ENCODE peak calls at places on chromosomes 2 and 18, in nine cellular contexts. One of them, this sample, is unnamed.

GRCh38 chr18:70490008-70490933 is 201.4 kb downstream of the SOCS6 start:
- DNase-seq in GM12865: peak
- DNase-seq in aorta: no peak
- DNase-seq in epithelial cell of proximal tubule: peak
- DNase-seq in HFF-Myc: peak
- DNase-seq in cardiac fibroblast: peak
- DNase-seq in adipocyte: peak
- DNase-seq in lower lobe of right lung: no peak
- DNase-seq in body of pancreas: peak
- DNase-seq in this sample: peak

GRCh38 chr2:83162421-83162820 is 1296.7 kb downstream of the SUCLG1 start:
- DNase-seq in GM12865: no peak
- DNase-seq in aorta: no peak
- DNase-seq in epithelial cell of proximal tubule: no peak
- DNase-seq in HFF-Myc: no peak
- DNase-seq in cardiac fibroblast: no peak
- DNase-seq in adipocyte: no peak
- DNase-seq in lower lobe of right lung: no peak
- DNase-seq in body of pancreas: no peak
- DNase-seq in this sample: no peak

GRCh38 chr2:45637440-45637839 is 14.0 kb upstream of the PRKCE start:
- DNase-seq in GM12865: peak
- DNase-seq in aorta: no peak
- DNase-seq in epithelial cell of proximal tubule: no peak
- DNase-seq in HFF-Myc: no peak
- DNase-seq in cardiac fibroblast: no peak
- DNase-seq in adipocyte: no peak
- DNase-seq in lower lobe of right lung: no peak
- DNase-seq in body of pancreas: no peak
- DNase-seq in this sample: peak

GRCh38 chr2:36618381-36618780 is 20.4 kb upstream of the FEZ2 start:
- DNase-seq in GM12865: peak
- DNase-seq in aorta: no peak
- DNase-seq in epithelial cell of proximal tubule: peak
- DNase-seq in HFF-Myc: no peak
- DNase-seq in cardiac fibroblast: peak
- DNase-seq in adipocyte: peak
- DNase-seq in lower lobe of right lung: no peak
- DNase-seq in body of pancreas: no peak
- DNase-seq in this sample: peak

GRCh38 chr2:133755515-133756311 is 187.4 kb upstream of the NCKAP5 start:
- DNase-seq in GM12865: no peak
- DNase-seq in aorta: no peak
- DNase-seq in epithelial cell of proximal tubule: no peak
- DNase-seq in HFF-Myc: no peak
- DNase-seq in cardiac fibroblast: peak
- DNase-seq in adipocyte: peak
- DNase-seq in lower lobe of right lung: no peak
- DNase-seq in body of pancreas: no peak
- DNase-seq in this sample: peak

GRCh38 chr2:206915136-206915535 is 24.2 kb upstream of the CPO start:
- DNase-seq in GM12865: peak
- DNase-seq in aorta: no peak
- DNase-seq in epithelial cell of proximal tubule: peak
- DNase-seq in HFF-Myc: peak
- DNase-seq in cardiac fibroblast: peak
- DNase-seq in adipocyte: peak
- DNase-seq in lower lobe of right lung: no peak
- DNase-seq in body of pancreas: no peak
- DNase-seq in this sample: peak

GRCh38 chr2:1770566-1771380 is 26.5 kb upstream of the PXDN start:
- DNase-seq in GM12865: no peak
- DNase-seq in aorta: peak
- DNase-seq in epithelial cell of proximal tubule: no peak
- DNase-seq in HFF-Myc: no peak
- DNase-seq in cardiac fibroblast: no peak
- DNase-seq in adipocyte: no peak
- DNase-seq in lower lobe of right lung: peak
- DNase-seq in body of pancreas: no peak
- DNase-seq in this sample: no peak

GRCh38 chr2:84904151-84904550 is 1.3 kb upstream of the TMSB10 start:
- DNase-seq in GM12865: no peak
- DNase-seq in aorta: no peak
- DNase-seq in epithelial cell of proximal tubule: no peak
- DNase-seq in HFF-Myc: no peak
- DNase-seq in cardiac fibroblast: no peak
- DNase-seq in adipocyte: no peak
- DNase-seq in lower lobe of right lung: no peak
- DNase-seq in body of pancreas: no peak
- DNase-seq in this sample: no peak

GRCh38 chr2:18133310-18133709 is 254.8 kb downstream of the KCNS3 start:
- DNase-seq in GM12865: no peak
- DNase-seq in aorta: no peak
- DNase-seq in epithelial cell of proximal tubule: no peak
- DNase-seq in HFF-Myc: no peak
- DNase-seq in cardiac fibroblast: no peak
- DNase-seq in adipocyte: no peak
- DNase-seq in lower lobe of right lung: no peak
- DNase-seq in body of pancreas: no peak
- DNase-seq in this sample: no peak

GRCh38 chr2:99806758-99807157 is 316.9 kb upstream of the REV1 start:
- DNase-seq in GM12865: no peak
- DNase-seq in aorta: no peak
- DNase-seq in epithelial cell of proximal tubule: no peak
- DNase-seq in HFF-Myc: no peak
- DNase-seq in cardiac fibroblast: peak
- DNase-seq in adipocyte: peak
- DNase-seq in lower lobe of right lung: no peak
- DNase-seq in body of pancreas: no peak
- DNase-seq in this sample: peak

GRCh38 chr2:233460726-233461431 is 105.7 kb downstream of the USP40 start:
- DNase-seq in GM12865: no peak
- DNase-seq in aorta: no peak
- DNase-seq in epithelial cell of proximal tubule: no peak
- DNase-seq in HFF-Myc: no peak
- DNase-seq in cardiac fibroblast: no peak
- DNase-seq in adipocyte: no peak
- DNase-seq in lower lobe of right lung: peak
- DNase-seq in body of pancreas: no peak
- DNase-seq in this sample: no peak
- H3K4me3 ChIP-seq in GM12865: no peak
- H3K4me3 ChIP-seq in aorta: no peak
- H3K4me3 ChIP-seq in epithelial cell of proximal tubule: no peak
- H3K4me3 ChIP-seq in HFF-Myc: no peak
- H3K4me3 ChIP-seq in cardiac fibroblast: no peak
- H3K4me3 ChIP-seq in adipocyte: no peak
- H3K4me3 ChIP-seq in lower lobe of right lung: no peak
- H3K4me3 ChIP-seq in body of pancreas: no peak
- H3K4me3 ChIP-seq in this sample: no peak

GRCh38 chr2:169129703-169130243 is 60.4 kb downstream of the DHRS9 start:
- DNase-seq in GM12865: no peak
- DNase-seq in aorta: no peak
- DNase-seq in epithelial cell of proximal tubule: no peak
- DNase-seq in HFF-Myc: no peak
- DNase-seq in cardiac fibroblast: no peak
- DNase-seq in adipocyte: no peak
- DNase-seq in lower lobe of right lung: no peak
- DNase-seq in body of pancreas: no peak
- DNase-seq in this sample: no peak
- H3K4me3 ChIP-seq in GM12865: no peak
- H3K4me3 ChIP-seq in aorta: no peak
- H3K4me3 ChIP-seq in epithelial cell of proximal tubule: no peak
- H3K4me3 ChIP-seq in HFF-Myc: no peak
- H3K4me3 ChIP-seq in cardiac fibroblast: no peak
- H3K4me3 ChIP-seq in adipocyte: no peak
- H3K4me3 ChIP-seq in lower lobe of right lung: no peak
- H3K4me3 ChIP-seq in body of pancreas: no peak
- H3K4me3 ChIP-seq in this sample: no peak

DNA sequence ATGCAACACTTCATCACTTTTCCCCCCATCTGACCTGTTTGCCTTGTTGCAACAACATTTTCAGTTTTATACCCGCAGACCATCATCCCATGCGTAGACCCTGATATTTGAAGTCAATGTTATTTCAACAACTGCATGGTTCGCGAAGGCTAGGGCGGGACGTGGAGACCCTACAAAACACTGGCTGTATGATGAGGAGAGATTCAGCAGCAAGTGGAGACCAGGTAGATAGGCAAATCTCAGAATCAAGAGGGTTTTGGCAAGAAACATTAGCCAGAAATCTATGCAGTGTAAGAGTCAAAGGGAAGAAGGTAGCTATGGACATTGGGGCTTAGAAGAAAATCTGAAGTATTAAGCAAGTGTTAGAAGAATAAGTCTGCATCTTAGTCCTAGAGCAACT is 42.4 kb upstream of the SPAG16 start:
- DNase-seq in GM12865: no peak
- DNase-seq in aorta: no peak
- DNase-seq in epithelial cell of proximal tubule: no peak
- DNase-seq in HFF-Myc: no peak
- DNase-seq in cardiac fibroblast: no peak
- DNase-seq in adipocyte: no peak
- DNase-seq in lower lobe of right lung: no peak
- DNase-seq in body of pancreas: no peak
- DNase-seq in this sample: no peak
- H3K4me3 ChIP-seq in GM12865: no peak
- H3K4me3 ChIP-seq in aorta: no peak
- H3K4me3 ChIP-seq in epithelial cell of proximal tubule: no peak
- H3K4me3 ChIP-seq in HFF-Myc: no peak
- H3K4me3 ChIP-seq in cardiac fibroblast: no peak
- H3K4me3 ChIP-seq in adipocyte: no peak
- H3K4me3 ChIP-seq in lower lobe of right lung: no peak
- H3K4me3 ChIP-seq in body of pancreas: no peak
- H3K4me3 ChIP-seq in this sample: no peak

GRCh38 chr2:191467113-191467512 is 210.8 kb upstream of the NABP1 start:
- DNase-seq in GM12865: no peak
- DNase-seq in aorta: no peak
- DNase-seq in epithelial cell of proximal tubule: no peak
- DNase-seq in HFF-Myc: no peak
- DNase-seq in cardiac fibroblast: no peak
- DNase-seq in adipocyte: no peak
- DNase-seq in lower lobe of right lung: no peak
- DNase-seq in body of pancreas: peak
- DNase-seq in this sample: no peak
- H3K4me3 ChIP-seq in GM12865: no peak
- H3K4me3 ChIP-seq in aorta: no peak
- H3K4me3 ChIP-seq in epithelial cell of proximal tubule: no peak
- H3K4me3 ChIP-seq in HFF-Myc: no peak
- H3K4me3 ChIP-seq in cardiac fibroblast: no peak
- H3K4me3 ChIP-seq in adipocyte: no peak
- H3K4me3 ChIP-seq in lower lobe of right lung: no peak
- H3K4me3 ChIP-seq in body of pancreas: no peak
- H3K4me3 ChIP-seq in this sample: no peak

GRCh38 chr2:173357351-173357750 is 2.7 kb downstream of the CDCA7 start:
- DNase-seq in GM12865: no peak
- DNase-seq in aorta: no peak
- DNase-seq in epithelial cell of proximal tubule: no peak
- DNase-seq in HFF-Myc: no peak
- DNase-seq in cardiac fibroblast: no peak
- DNase-seq in adipocyte: no peak
- DNase-seq in lower lobe of right lung: no peak
- DNase-seq in body of pancreas: no peak
- DNase-seq in this sample: no peak

GRCh38 chr2:173354601-173355131 is at the start of gene CDCA7:
- DNase-seq in GM12865: peak
- DNase-seq in aorta: peak
- DNase-seq in epithelial cell of proximal tubule: no peak
- DNase-seq in HFF-Myc: peak
- DNase-seq in cardiac fibroblast: peak
- DNase-seq in adipocyte: peak
- DNase-seq in lower lobe of right lung: peak
- DNase-seq in body of pancreas: peak
- DNase-seq in this sample: peak

GRCh38 chr2:173354073-173354600 is 535 bp upstream of the CDCA7 start:
- DNase-seq in GM12865: peak
- DNase-seq in aorta: no peak
- DNase-seq in epithelial cell of proximal tubule: no peak
- DNase-seq in HFF-Myc: peak
- DNase-seq in cardiac fibroblast: no peak
- DNase-seq in adipocyte: peak
- DNase-seq in lower lobe of right lung: no peak
- DNase-seq in body of pancreas: no peak
- DNase-seq in this sample: peak

GRCh38 chr2:173355132-173355865 is 627 bp downstream of the CDCA7 start:
- DNase-seq in GM12865: peak
- DNase-seq in aorta: peak
- DNase-seq in epithelial cell of proximal tubule: no peak
- DNase-seq in HFF-Myc: peak
- DNase-seq in cardiac fibroblast: peak
- DNase-seq in adipocyte: peak
- DNase-seq in lower lobe of right lung: peak
- DNase-seq in body of pancreas: peak
- DNase-seq in this sample: peak

GRCh38 chr2:173355866-173356508 is 1.3 kb downstream of the CDCA7 start:
- DNase-seq in GM12865: peak
- DNase-seq in aorta: no peak
- DNase-seq in epithelial cell of proximal tubule: no peak
- DNase-seq in HFF-Myc: no peak
- DNase-seq in cardiac fibroblast: no peak
- DNase-seq in adipocyte: no peak
- DNase-seq in lower lobe of right lung: no peak
- DNase-seq in body of pancreas: no peak
- DNase-seq in this sample: peak
- H3K4me3 ChIP-seq in GM12865: peak
- H3K4me3 ChIP-seq in aorta: no peak
- H3K4me3 ChIP-seq in epithelial cell of proximal tubule: peak
- H3K4me3 ChIP-seq in HFF-Myc: peak
- H3K4me3 ChIP-seq in cardiac fibroblast: peak
- H3K4me3 ChIP-seq in adipocyte: no peak
- H3K4me3 ChIP-seq in lower lobe of right lung: peak
- H3K4me3 ChIP-seq in body of pancreas: no peak
- H3K4me3 ChIP-seq in this sample: peak

GRCh38 chr2:105734762-105735538 is 9.8 kb upstream of the NCK2 start:
- DNase-seq in GM12865: no peak
- DNase-seq in aorta: no peak
- DNase-seq in epithelial cell of proximal tubule: no peak
- DNase-seq in HFF-Myc: no peak
- DNase-seq in cardiac fibroblast: peak
- DNase-seq in adipocyte: peak
- DNase-seq in lower lobe of right lung: no peak
- DNase-seq in body of pancreas: no peak
- DNase-seq in this sample: peak
- H3K4me3 ChIP-seq in GM12865: no peak
- H3K4me3 ChIP-seq in aorta: no peak
- H3K4me3 ChIP-seq in epithelial cell of proximal tubule: no peak
- H3K4me3 ChIP-seq in HFF-Myc: no peak
- H3K4me3 ChIP-seq in cardiac fibroblast: no peak
- H3K4me3 ChIP-seq in adipocyte: no peak
- H3K4me3 ChIP-seq in lower lobe of right lung: no peak
- H3K4me3 ChIP-seq in body of pancreas: no peak
- H3K4me3 ChIP-seq in this sample: no peak